ENCODE peak calls at places on chromosomes 2 and 18, in eight cellular contexts. D is psoas muscle, N is heart right ventricle, J is tibial artery, M is SK-N-SH, Y is osteoblast, T is stomach, A is left ventricle myocardium inferior. Q is an unnamed sample. For H3K36me3, the result is how much of the 10 kb centered on the place peaks cover.

GRCh38 chr2:221570321-221571107 is 1.6 kb downstream of the EPHA4 start:
- DNase-seq in D (no peak), N (peak), J (peak), M (peak), Y (no peak), T (no peak), A (no peak), Q (no peak)

GRCh38 chr18:10450986-10451385 is 3.4 kb upstream of the APCDD1 start:
- DNase-seq in D (no peak), N (no peak), J (no peak), M (no peak), Y (no peak), T (no peak), A (no peak), Q (no peak)

GRCh38 chr2:235638541-235639192 is 144.8 kb downstream of the AGAP1 start:
- DNase-seq in D (peak), N (no peak), J (no peak), M (no peak), Y (no peak), T (no peak), A (no peak), Q (no peak)

GRCh38 chr18:79371536-79372210 is 24.1 kb upstream of the NFATC1 start:
- DNase-seq in D (no peak), N (no peak), J (no peak), M (no peak), Y (no peak), T (no peak), A (no peak), Q (no peak)

GRCh38 chr2:194443926-194444325 is 1213.1 kb upstream of the SLC39A10 start:
- DNase-seq in D (no peak), N (no peak), J (no peak), M (no peak), Y (no peak), T (no peak), A (no peak), Q (no peak)

GRCh38 chr2:168534926-168535325 is 78.9 kb downstream of the CERS6 start:
- DNase-seq in D (no peak), N (no peak), J (no peak), M (no peak), Y (no peak), T (no peak), A (no peak), Q (no peak)

GRCh38 chr2:210630904-210631560 is 74.6 kb downstream of the CPS1 start:
- DNase-seq in D (no peak), N (no peak), J (no peak), M (no peak), Y (no peak), T (no peak), A (no peak), Q (no peak)

GRCh38 chr18:62717059-62717849 is 1.9 kb downstream of the PHLPP1 start:
- DNase-seq in D (no peak), N (peak), J (no peak), M (peak), Y (peak), T (peak), A (no peak), Q (peak)

GRCh38 chr18:25005602-25006375 is 346.2 kb downstream of the ZNF521 start:
- DNase-seq in D (no peak), N (no peak), J (no peak), M (no peak), Y (no peak), T (no peak), A (no peak), Q (no peak)

GRCh38 chr2:45128580-45128997 is 119.3 kb upstream of the SIX2 start:
- DNase-seq in D (peak), N (peak), J (no peak), M (peak), Y (peak), T (no peak), A (peak), Q (no peak)

GRCh38 chr2:128315122-128315828 is 3.4 kb downstream of the HS6ST1 start:
- DNase-seq in D (peak), N (no peak), J (peak), M (peak), Y (peak), T (peak), A (peak), Q (no peak)

GRCh38 chr2:176151199-176152099 is at the start of gene HOXD4:
- DNase-seq in D (peak), N (no peak), J (no peak), M (no peak), Y (no peak), T (peak), A (no peak), Q (no peak)
- TF ChIP-seq CTCF in D (no peak), N (no peak), J (no peak), M (no peak), Y (no peak), T (no peak), A (no peak), Q (no peak)

DNA sequence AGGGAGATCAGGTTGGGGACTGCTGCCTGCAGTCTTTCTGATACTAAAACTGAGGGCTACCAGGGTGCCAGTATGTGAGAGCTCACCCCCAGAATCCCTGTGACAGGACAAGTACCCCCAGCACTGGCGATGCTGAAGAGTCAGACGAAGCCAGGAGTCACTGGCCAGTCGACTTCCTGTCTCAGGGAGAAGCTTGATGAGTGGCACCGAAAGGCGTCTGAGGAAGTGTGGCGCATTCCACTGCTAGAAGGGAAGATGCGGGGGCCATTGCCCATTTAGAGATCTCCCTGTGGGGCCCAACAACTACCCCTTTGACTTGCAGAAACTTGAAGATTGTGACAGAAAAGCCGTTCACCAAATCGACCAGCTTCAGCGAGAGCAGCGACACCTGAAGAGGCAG is 22.0 kb downstream of the MXD1 start:
- DNase-seq in D (no peak), N (no peak), J (no peak), M (no peak), Y (no peak), T (no peak), A (no peak), Q (no peak)
- H3K36me3 ChIP-seq in D (half or more), N (under half), J (half or more), M (under half), Y (half or more), T (half or more), A (half or more), Q (half or more)

GRCh38 chr2:74529357-74530238 is at the start of the genes AUP1 and HTRA2:
- DNase-seq in D (peak), N (peak), J (peak), M (peak), Y (peak), T (peak), A (peak), Q (peak)
- TF ChIP-seq CTCF in D (no peak), N (no peak), J (peak), M (no peak), Y (no peak), T (no peak), A (no peak), Q (no peak)

GRCh38 chr18:50280707-50281294 is 522 bp downstream of the MBD1 start:
- DNase-seq in D (no peak), N (no peak), J (no peak), M (no peak), Y (no peak), T (no peak), A (no peak), Q (no peak)
- H3K36me3 ChIP-seq in D (half or more), N (under half), J (half or more), M (half or more), Y (under half), T (half or more), A (half or more), Q (half or more)

DNA sequence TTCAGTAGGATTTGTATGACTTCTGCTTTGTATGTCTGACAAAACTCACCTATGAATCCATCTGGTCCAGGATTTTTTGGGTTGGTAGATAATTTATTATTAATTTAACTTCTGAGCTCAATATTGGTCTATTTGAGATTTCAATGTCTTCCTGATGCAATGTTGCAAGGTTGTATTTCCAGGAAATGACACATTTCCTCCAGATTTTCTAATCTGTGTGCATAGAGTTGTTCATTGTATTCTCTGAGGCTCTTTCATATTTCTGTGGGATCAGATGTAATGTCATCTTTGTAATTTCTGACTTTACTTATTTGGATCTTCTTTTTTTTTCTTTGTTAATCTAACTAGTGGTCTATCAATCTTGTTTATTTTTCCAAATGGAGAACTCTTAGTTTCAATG is 584.7 kb upstream of the SETBP1 start:
- DNase-seq in D (no peak), N (no peak), J (no peak), M (no peak), Y (no peak), T (no peak), A (no peak), Q (no peak)
- TF ChIP-seq CTCF in D (no peak), N (no peak), J (no peak), M (no peak), Y (no peak), T (no peak), A (no peak), Q (no peak)

DNA sequence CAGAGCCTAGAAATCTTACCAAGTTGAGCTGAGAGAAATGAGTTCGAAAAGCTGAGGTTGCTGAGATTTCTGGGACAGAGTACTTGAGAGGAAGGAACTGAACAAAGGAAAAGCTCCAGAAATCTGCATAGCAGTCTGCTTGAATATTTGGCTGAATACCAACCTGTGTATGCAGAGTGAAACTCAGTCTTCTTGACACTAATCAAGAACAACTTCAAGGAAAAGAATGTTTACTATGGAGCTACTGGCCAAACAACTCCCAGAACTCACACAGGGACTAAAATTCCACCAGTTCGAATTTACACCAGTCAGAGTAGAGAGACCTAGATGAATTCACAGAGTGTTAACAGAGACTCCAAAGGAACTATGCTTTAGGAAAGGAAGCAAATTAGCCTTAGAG is 66.5 kb downstream of the USP37 start:
- DNase-seq in D (no peak), N (peak), J (no peak), M (no peak), Y (peak), T (no peak), A (no peak), Q (no peak)
- H3K36me3 ChIP-seq in D (under half), N (under half), J (under half), M (under half), Y (under half), T (under half), A (under half), Q (under half)